ENCODE peak calls at places on chromosomes 12 and 14, in six cellular contexts. R is GM23248, L is BJ, M is hepatocyte, K is MM.1S, W is GM12865. X is an unnamed sample.

GRCh38 chr12:49916129-49916919 is 12.6 kb upstream of the FAIM2 start:
- DNase-seq in R (no peak), L (no peak), M (no peak), K (no peak), W (no peak), X (peak)

GRCh38 chr12:86334071-86334470 is 77.9 kb upstream of the MGAT4C start:
- DNase-seq in R (no peak), L (no peak), M (no peak), K (no peak), W (no peak), X (no peak)

GRCh38 chr12:57233357-57234232 is 4.1 kb downstream of the SHMT2 start:
- DNase-seq in R (peak), L (no peak), M (no peak), K (no peak), W (no peak), X (no peak)

GRCh38 chr12:52720487-52720886 is 17.2 kb upstream of the KRT77 start:
- DNase-seq in R (peak), L (no peak), M (no peak), K (no peak), W (no peak), X (no peak)

GRCh38 chr12:99381992-99382391 is 265.6 kb upstream of the GARIN6 start:
- DNase-seq in R (peak), L (no peak), M (no peak), K (no peak), W (peak), X (no peak)

GRCh38 chr12:115343601-115344000 is 659.6 kb upstream of the TBX3 start:
- DNase-seq in R (no peak), L (no peak), M (no peak), K (no peak), W (no peak), X (no peak)

GRCh38 chr14:97381309-97381708 is 584.1 kb downstream of the VRK1 start:
- DNase-seq in R (no peak), L (no peak), M (no peak), K (no peak), W (no peak), X (no peak)

GRCh38 chr12:292186-292585 is 29.6 kb upstream of the SLC6A13 start:
- DNase-seq in R (peak), L (no peak), M (no peak), K (no peak), W (no peak), X (no peak)

GRCh38 chr12:53328043-53328435 is 6.6 kb upstream of the AAAS start:
- DNase-seq in R (peak), L (no peak), M (no peak), K (no peak), W (no peak), X (no peak)

GRCh38 chr14:44988694-44989093 is 26.7 kb downstream of the TOGARAM1 start:
- DNase-seq in R (no peak), L (no peak), M (no peak), K (no peak), W (no peak), X (no peak)

GRCh38 chr12:77724367-77724957 is 106.2 kb upstream of the NAV3 start:
- DNase-seq in R (peak), L (no peak), M (peak), K (peak), W (peak), X (no peak)

GRCh38 chr12:10301103-10301502 is 6.6 kb upstream of the KLRD1 start:
- DNase-seq in R (peak), L (no peak), M (no peak), K (no peak), W (no peak), X (no peak)

GRCh38 chr14:91272341-91273272 is 28.1 kb upstream of the GPR68 start:
- DNase-seq in R (no peak), L (no peak), M (no peak), K (no peak), W (no peak), X (no peak)

GRCh38 chr12:95337176-95337575 is 119.6 kb downstream of the VEZT start:
- DNase-seq in R (peak), L (peak), M (no peak), K (no peak), W (no peak), X (no peak)

GRCh38 chr12:118534003-118534402 is 157.6 kb downstream of the SUDS3 start:
- DNase-seq in R (no peak), L (no peak), M (no peak), K (no peak), W (no peak), X (no peak)

GRCh38 chr14:81565441-81566290 is 32.0 kb upstream of the SEL1L start:
- DNase-seq in R (peak), L (no peak), M (peak), K (peak), W (peak), X (no peak)

GRCh38 chr12:94707892-94708291 is 57.5 kb upstream of the TMCC3 start:
- DNase-seq in R (peak), L (no peak), M (peak), K (no peak), W (no peak), X (no peak)

GRCh38 chr14:104101086-104101621 is 15.7 kb downstream of the ASPG start:
- DNase-seq in R (no peak), L (no peak), M (no peak), K (no peak), W (no peak), X (no peak)

GRCh38 chr12:15592934-15593333 is 196.3 kb downstream of the EPS8 start:
- DNase-seq in R (no peak), L (no peak), M (no peak), K (no peak), W (no peak), X (no peak)

GRCh38 chr12:75877588-75878381 is 153.8 kb downstream of the PHLDA1 start:
- DNase-seq in R (peak), L (no peak), M (peak), K (no peak), W (no peak), X (no peak)

GRCh38 chr12:119512772-119513497 is 80.6 kb upstream of the TMEM233 start:
- DNase-seq in R (peak), L (no peak), M (peak), K (no peak), W (peak), X (no peak)

GRCh38 chr12:102917026-102917787 is at the start of gene PAH:
- DNase-seq in R (no peak), L (no peak), M (peak), K (no peak), W (peak), X (no peak)

GRCh38 chr12:63151898-63152700 is 1.1 kb upstream of the AVPR1A start:
- DNase-seq in R (peak), L (no peak), M (peak), K (peak), W (peak), X (no peak)

GRCh38 chr12:54603173-54603814 is 14.8 kb upstream of the PPP1R1A start:
- DNase-seq in R (peak), L (no peak), M (peak), K (peak), W (peak), X (peak)

GRCh38 chr12:54017027-54017788 is 8.4 kb downstream of the HOXC8 start:
- DNase-seq in R (peak), L (no peak), M (no peak), K (no peak), W (no peak), X (peak)

GRCh38 chr12:94673951-94674570 is 23.7 kb upstream of the TMCC3 start:
- DNase-seq in R (no peak), L (no peak), M (no peak), K (no peak), W (no peak), X (no peak)

GRCh38 chr12:31230004-31230403 is 95.9 kb downstream of the SINHCAF start:
- DNase-seq in R (no peak), L (no peak), M (no peak), K (no peak), W (no peak), X (no peak)

GRCh38 chr12:8081228-8081920 is 700 bp upstream of the NECAP1 start:
- DNase-seq in R (peak), L (no peak), M (peak), K (peak), W (peak), X (no peak)

GRCh38 chr12:108565976-108566375 is 3.6 kb downstream of the ISCU start:
- DNase-seq in R (peak), L (no peak), M (no peak), K (peak), W (peak), X (peak)

GRCh38 chr12:106954462-106955376 is 988 bp upstream of the TMEM263 start:
- DNase-seq in R (peak), L (no peak), M (peak), K (peak), W (no peak), X (no peak)

GRCh38 chr12:12608557-12608957 is 3.1 kb upstream of the CREBL2 start:
- DNase-seq in R (no peak), L (no peak), M (no peak), K (no peak), W (peak), X (no peak)

GRCh38 chr14:75461755-75462349 is 34.0 kb downstream of the JDP2 start:
- DNase-seq in R (no peak), L (no peak), M (no peak), K (no peak), W (no peak), X (no peak)

GRCh38 chr14:54529811-54530210 is 20.1 kb downstream of the CGRRF1 start:
- DNase-seq in R (peak), L (peak), M (no peak), K (no peak), W (no peak), X (no peak)

GRCh38 chr12:132766380-132767085 is 4.9 kb upstream of the ANKLE2 start:
- DNase-seq in R (peak), L (no peak), M (no peak), K (no peak), W (no peak), X (no peak)

GRCh38 chr12:132638541-132639408 is 20.2 kb downstream of the P2RX2 start:
- DNase-seq in R (peak), L (peak), M (peak), K (no peak), W (no peak), X (no peak)

GRCh38 chr12:18888062-18888461 is 150.1 kb downstream of the CAPZA3 start:
- DNase-seq in R (peak), L (no peak), M (no peak), K (no peak), W (no peak), X (no peak)

GRCh38 chr14:100416921-100417451 is 93.8 kb downstream of the SLC25A47 start:
- DNase-seq in R (peak), L (peak), M (peak), K (no peak), W (no peak), X (no peak)

GRCh38 chr12:4069046-4070010 is 196.1 kb upstream of the PARP11 start:
- DNase-seq in R (no peak), L (no peak), M (peak), K (peak), W (peak), X (no peak)

GRCh38 chr14:76902591-76902990 is 76.4 kb downstream of the LRRC74A start:
- DNase-seq in R (no peak), L (no peak), M (no peak), K (no peak), W (no peak), X (no peak)

GRCh38 chr12:31590730-31591307 is at the start of gene DENND5B:
- DNase-seq in R (peak), L (no peak), M (peak), K (peak), W (peak), X (peak)

DNA sequence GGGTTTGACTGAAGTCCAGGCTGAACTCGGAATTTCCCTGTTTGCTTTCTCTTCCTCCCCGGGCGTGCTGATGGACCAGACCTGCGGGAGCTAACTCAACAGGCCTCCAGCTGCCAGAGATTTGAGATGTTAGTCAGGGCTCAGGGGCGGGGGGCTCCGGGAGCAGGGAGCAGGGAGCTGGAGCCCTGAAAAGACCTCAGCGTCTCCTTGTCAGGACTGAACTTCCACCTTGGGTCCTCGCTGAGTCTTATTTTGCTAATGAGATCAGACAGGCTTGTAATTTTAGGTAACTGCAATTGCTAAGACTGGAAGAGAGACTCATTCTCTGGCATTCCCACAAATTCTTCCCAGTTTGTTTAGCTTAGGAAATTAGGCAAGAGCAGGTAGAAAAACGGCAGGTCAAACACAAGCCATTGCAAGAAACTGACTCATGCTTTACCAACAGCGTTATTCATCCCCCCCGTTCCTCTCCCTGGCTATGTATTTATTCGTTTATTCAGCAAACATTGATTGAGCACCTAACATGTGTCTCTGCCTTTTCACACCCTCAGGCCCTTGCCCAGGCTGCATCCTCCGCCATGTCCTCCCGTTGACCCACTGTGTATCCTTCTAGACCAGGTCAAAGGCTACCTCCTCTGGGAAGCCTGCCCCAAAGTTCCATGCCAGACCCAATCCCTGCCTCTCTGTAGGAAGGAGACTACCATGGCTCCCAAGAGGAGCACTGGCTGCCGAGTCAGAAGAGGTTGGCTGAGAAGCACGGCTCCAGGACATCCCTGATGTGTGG is 80.4 kb upstream of the DIO3 start:
- DNase-seq in R (no peak), L (no peak), M (peak), K (no peak), W (no peak), X (no peak)
- H3K4me3 ChIP-seq in R (no peak), L (no peak), M (no peak), K (no peak), W (no peak), X (no peak)

DNA sequence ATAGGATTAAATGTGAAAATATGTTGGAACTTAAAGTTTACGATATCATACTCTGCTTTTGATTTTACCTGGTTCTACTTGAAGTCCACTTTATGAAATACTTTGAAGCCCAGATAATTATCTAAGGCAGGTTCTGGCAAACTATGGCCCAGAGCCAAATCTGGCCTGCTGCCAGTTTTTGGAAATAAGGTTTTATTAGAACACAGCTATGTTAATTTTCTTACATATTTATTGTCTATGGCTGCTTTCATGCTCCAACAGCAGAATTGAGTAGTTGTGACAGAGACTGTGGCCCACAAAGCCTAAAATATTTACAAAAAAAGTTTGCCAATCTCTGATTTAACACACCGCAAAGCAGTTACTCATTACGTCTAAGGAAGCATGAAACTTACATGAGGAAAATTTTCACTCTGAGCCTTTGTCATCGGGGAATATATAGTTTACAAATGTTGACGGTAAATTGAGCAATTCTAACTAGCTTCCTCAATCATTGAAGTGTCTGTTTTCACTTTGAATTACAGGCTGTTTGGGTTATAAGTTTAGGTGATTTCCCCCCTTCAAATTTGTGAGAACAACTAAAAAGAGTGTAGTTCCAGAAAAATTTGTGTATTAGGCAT is 96.4 kb downstream of the UNC79 start:
- DNase-seq in R (peak), L (no peak), M (no peak), K (no peak), W (no peak), X (no peak)
- H3K4me3 ChIP-seq in R (no peak), L (no peak), M (no peak), K (no peak), W (no peak), X (no peak)

GRCh38 chr12:123754041-123754757 is 7.9 kb upstream of the DNAH10 start:
- DNase-seq in R (no peak), L (no peak), M (no peak), K (no peak), W (no peak), X (no peak)
- H3K4me3 ChIP-seq in R (no peak), L (no peak), M (no peak), K (no peak), W (no peak), X (no peak)

GRCh38 chr12:2593045-2593444 is 201.7 kb upstream of the FKBP4 start:
- DNase-seq in R (no peak), L (no peak), M (no peak), K (no peak), W (no peak), X (no peak)

GRCh38 chr12:2596441-2596840 is 198.3 kb upstream of the FKBP4 start:
- DNase-seq in R (no peak), L (no peak), M (no peak), K (no peak), W (no peak), X (no peak)

DNA sequence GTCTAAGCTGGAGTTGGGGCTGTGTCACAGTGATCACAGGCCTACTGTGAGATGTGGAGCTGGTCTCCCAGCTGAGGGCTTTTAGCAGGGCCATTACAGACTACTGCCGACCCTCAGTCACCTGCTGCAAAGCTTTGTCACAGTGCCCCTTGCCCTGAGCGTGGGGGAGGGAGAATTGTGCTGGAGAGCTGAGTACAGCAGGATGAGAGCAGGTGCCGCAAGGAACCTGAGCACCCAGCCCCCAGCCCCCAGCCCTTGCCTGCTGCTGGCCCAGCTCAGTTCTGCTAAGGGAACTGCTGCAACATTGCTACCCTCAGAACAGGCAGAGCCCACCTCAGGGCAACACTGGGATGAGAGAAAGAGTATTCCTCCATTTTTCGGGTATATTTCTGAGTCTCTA is 196.8 kb upstream of the FKBP4 start:
- DNase-seq in R (no peak), L (no peak), M (no peak), K (no peak), W (no peak), X (no peak)
- H3K4me3 ChIP-seq in R (no peak), L (no peak), M (no peak), K (no peak), W (no peak), X (no peak)

GRCh38 chr12:128266559-128267245 is at the start of gene TMEM132C:
- DNase-seq in R (no peak), L (no peak), M (peak), K (no peak), W (no peak), X (no peak)

GRCh38 chr12:128267246-128267622 is 264 bp downstream of the TMEM132C start:
- DNase-seq in R (no peak), L (no peak), M (peak), K (no peak), W (no peak), X (no peak)

GRCh38 chr12:128268348-128268725 is 1.4 kb downstream of the TMEM132C start:
- DNase-seq in R (no peak), L (no peak), M (no peak), K (no peak), W (no peak), X (no peak)

GRCh38 chr12:128269108-128269713 is 2.2 kb downstream of the TMEM132C start:
- DNase-seq in R (no peak), L (no peak), M (peak), K (no peak), W (no peak), X (no peak)

GRCh38 chr12:128267651-128268347 is 829 bp downstream of the TMEM132C start:
- DNase-seq in R (no peak), L (no peak), M (peak), K (no peak), W (no peak), X (no peak)
- H3K4me3 ChIP-seq in R (no peak), L (no peak), M (peak), K (no peak), W (no peak), X (peak)

DNA sequence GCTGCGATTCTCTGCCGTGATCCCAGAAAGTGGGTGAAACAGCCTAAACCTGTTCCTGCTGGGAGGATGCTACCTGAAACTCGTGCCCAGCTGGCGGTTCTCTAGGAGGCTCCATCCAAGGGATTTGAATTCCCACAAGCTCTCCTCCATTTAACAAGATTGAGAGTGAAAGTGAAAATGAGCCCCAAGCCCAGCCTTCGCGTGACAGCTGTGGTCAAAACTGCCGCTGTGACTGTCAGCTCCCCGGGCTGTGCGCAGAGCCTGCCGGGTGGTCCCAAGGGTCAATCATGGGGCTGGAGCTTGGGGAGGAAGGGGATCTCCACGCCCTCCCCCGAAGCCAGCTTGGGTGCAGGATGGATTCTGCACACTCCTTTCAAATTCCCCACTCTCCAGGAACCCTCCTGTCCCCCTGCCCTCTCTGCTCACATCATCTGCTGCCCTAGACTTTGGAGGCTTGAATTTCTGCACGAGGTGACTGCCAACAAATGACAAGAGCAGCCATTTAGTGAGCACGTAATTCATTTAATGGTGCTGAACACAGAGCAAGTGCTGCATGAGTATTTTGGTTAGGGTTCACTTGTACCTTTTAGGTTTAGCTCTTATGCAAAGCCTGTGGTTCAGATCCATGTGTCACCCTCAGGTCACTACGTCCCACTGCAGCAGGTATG is 5.3 kb downstream of the ASB2 start:
- DNase-seq in R (peak), L (no peak), M (no peak), K (peak), W (peak), X (no peak)
- H3K4me3 ChIP-seq in R (peak), L (no peak), M (no peak), K (peak), W (peak), X (peak)

X was measured in breast epithelium.